ENCODE peak calls at places on chromosome 5, in four cellular contexts. G is fibroblast of the aortic adventitia, Z is right atrium auricular region, I is fibroblast of lung. M is an unnamed sample.

GRCh38 chr5:61631438-61631941 is 299.4 kb downstream of the ZSWIM6 start:
- DNase-seq in I (peak), Z (peak), G (peak), M (no peak)

GRCh38 chr5:43161244-43161643 is 30.8 kb upstream of the NIM1K start:
- DNase-seq in I (no peak), Z (no peak), G (no peak), M (no peak)

GRCh38 chr5:155103164-155103563 is 89.6 kb downstream of the KIF4B start:
- DNase-seq in I (no peak), G (no peak), Z (no peak), M (no peak)

GRCh38 chr5:136769900-136770684 is 404.7 kb upstream of the TRPC7 start:
- DNase-seq in I (peak), G (peak), Z (peak), M (peak)

GRCh38 chr5:82413302-82414042 is 135.3 kb upstream of the RPS23 start:
- DNase-seq in I (peak), Z (no peak), G (peak), M (no peak)

GRCh38 chr5:6459896-6460295 is 11.2 kb downstream of the UBE2QL1 start:
- DNase-seq in I (no peak), G (no peak), Z (no peak), M (peak)

GRCh38 chr5:168736201-168736940 is 157.2 kb upstream of the PANK3 start:
- DNase-seq in Z (no peak), I (no peak), G (peak), M (no peak)

GRCh38 chr5:132386644-132387286 is 17.3 kb downstream of the SLC22A5 start:
- DNase-seq in I (peak), G (peak), Z (no peak), M (no peak)

GRCh38 chr5:80653497-80653896 is 955 bp upstream of the MSH3 start:
- DNase-seq in Z (no peak), G (no peak), I (no peak), M (no peak)

GRCh38 chr5:80654054-80654390 is 430 bp upstream of the MSH3 start:
- DNase-seq in I (no peak), G (no peak), Z (no peak), M (no peak)

GRCh38 chr5:80655231-80655784 is 525 bp upstream of the DHFR start:
- DNase-seq in G (peak), Z (no peak), I (peak), M (no peak)

GRCh38 chr5:80656425-80656824 is 1.6 kb upstream of the DHFR start:
- DNase-seq in Z (no peak), G (no peak), I (no peak), M (no peak)

GRCh38 chr5:80654391-80655230 is at the start of the genes DHFR and MSH3:
- DNase-seq in Z (peak), I (peak), G (peak), M (peak)
- TF ChIP-seq CTCF in Z (no peak), I (no peak), G (no peak), M (peak)

DNA sequence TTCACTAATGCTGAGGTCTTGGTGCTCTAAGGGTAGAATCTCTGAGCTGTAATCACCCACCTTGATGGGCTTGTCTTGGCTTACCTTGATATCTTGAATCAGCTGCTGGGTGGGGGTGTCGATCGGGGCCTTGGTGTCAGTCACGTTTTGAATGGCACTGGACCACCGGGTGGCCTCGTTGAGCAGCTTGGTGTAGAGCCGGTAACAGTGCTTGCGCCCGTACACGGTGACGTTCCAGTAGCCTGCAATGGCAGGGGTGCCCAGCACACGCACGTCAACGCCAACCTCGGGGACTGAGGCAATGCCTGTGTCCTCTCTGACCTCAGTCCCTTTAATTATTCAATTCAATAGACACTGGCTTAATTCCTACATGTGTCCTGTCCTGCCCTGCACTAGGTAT is 63.1 kb upstream of the RETREG1 start:
- DNase-seq in Z (no peak), G (no peak), I (no peak), M (no peak)
- TF ChIP-seq CTCF in Z (no peak), G (no peak), I (peak), M (peak)

GRCh38 chr5:160685695-160686094 is 166.3 kb downstream of the ATP10B start:
- DNase-seq in Z (no peak), G (no peak), I (no peak), M (no peak)
- TF ChIP-seq CTCF in Z (no peak), G (no peak), I (no peak), M (no peak)

DNA sequence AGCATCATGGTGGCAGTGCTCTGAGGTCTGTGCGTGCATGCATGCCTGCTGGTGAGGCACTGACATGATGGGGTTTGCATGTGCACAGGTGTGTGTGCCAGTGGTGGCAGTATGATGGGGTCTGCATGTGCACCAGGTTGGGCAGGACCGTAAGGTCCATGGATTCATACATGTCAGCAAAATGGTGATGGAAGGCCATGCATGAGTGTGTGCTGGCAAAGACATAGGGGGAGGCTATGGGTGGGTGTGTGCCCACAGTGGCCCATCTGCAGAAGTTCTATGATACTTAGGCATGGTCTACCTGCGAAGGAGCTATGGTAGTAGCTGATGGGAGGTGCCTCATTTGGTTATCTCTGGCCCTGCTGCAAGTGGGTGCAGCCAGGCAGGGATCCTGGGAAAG is 348.0 kb upstream of the TARS1 start:
- DNase-seq in Z (no peak), I (no peak), G (no peak), M (no peak)
- TF ChIP-seq CTCF in Z (no peak), I (no peak), G (no peak), M (no peak)